ENCODE peak calls at places on chromosome X, in seven cellular contexts. D is tibial artery; C is adipocyte; J is sigmoid colon; X is astrocyte; Y is lung; S is CD4-positive, CD25-positive, alpha-beta regulatory T cell. T is an unnamed sample.

GRCh38 chrX:136754641-136755040 is 26.1 kb downstream of the ARHGEF6 start:
- DNase-seq in D (peak; percentile 34), C (no peak), J (peak; percentile 64), X (peak; percentile 56), Y (no peak), S (peak; percentile 29), T (no peak)

GRCh38 chrX:133921764-133922389 is 63.5 kb downstream of the GPC3 start:
- DNase-seq in D (no peak), C (peak; percentile 20), J (no peak), X (no peak), Y (peak; percentile 33), S (peak; percentile 44), T (peak; percentile 9)

GRCh38 chrX:11187001-11187400 is 75.9 kb downstream of the HCCS start:
- DNase-seq in D (no peak), C (no peak), J (no peak), X (no peak), Y (no peak), S (no peak), T (no peak)

GRCh38 chrX:119552508-119552907 is 12.7 kb downstream of the STEEP1 start:
- DNase-seq in D (no peak), C (peak; percentile 70), J (no peak), X (peak; percentile 6), Y (no peak), S (no peak), T (peak; percentile 15)

GRCh38 chrX:80810365-80810978 is 795 bp upstream of the BRWD3 start:
- DNase-seq in D (no peak), C (peak; percentile 45), J (no peak), X (no peak), Y (no peak), S (no peak), T (no peak)

GRCh38 chrX:119887721-119888425 is 7.8 kb upstream of the AKAP14 start:
- DNase-seq in D (peak; percentile 21), C (peak; percentile 72), J (peak; percentile 70), X (peak; percentile 30), Y (peak; percentile 68), S (peak; percentile 65), T (peak; percentile 59)

GRCh38 chrX:9456250-9457074 is 8.4 kb upstream of the TBL1X start:
- DNase-seq in D (no peak), C (no peak), J (no peak), X (no peak), Y (no peak), S (peak; percentile 73), T (no peak)

GRCh38 chrX:86014421-86014820 is 32.9 kb downstream of the CHM start:
- DNase-seq in D (no peak), C (no peak), J (no peak), X (no peak), Y (no peak), S (no peak), T (no peak)

GRCh38 chrX:119500061-119500800 is 32.0 kb downstream of the SLC25A5 start:
- DNase-seq in D (no peak), C (no peak), J (peak; percentile 9), X (no peak), Y (no peak), S (no peak), T (no peak)

GRCh38 chrX:19795289-19795688 is 92.1 kb downstream of the SH3KBP1 start:
- DNase-seq in D (no peak), C (no peak), J (no peak), X (no peak), Y (no peak), S (no peak), T (no peak)

GRCh38 chrX:8868070-8868795 is 67.0 kb upstream of the FAM9A start:
- DNase-seq in D (no peak), C (no peak), J (no peak), X (peak; percentile 80), Y (no peak), S (no peak), T (no peak)

GRCh38 chrX:107429090-107429489 is 20.4 kb upstream of the FRMPD3 start:
- DNase-seq in D (no peak), C (no peak), J (no peak), X (no peak), Y (no peak), S (peak; percentile 40), T (peak; percentile 19)

GRCh38 chrX:134625315-134625718 is 33.0 kb downstream of the PLAC1 start:
- DNase-seq in D (peak; percentile 22), C (no peak), J (no peak), X (peak; percentile 56), Y (no peak), S (no peak), T (peak; percentile 60)

GRCh38 chrX:140053841-140054240 is 88.5 kb upstream of the CXorf66 start:
- DNase-seq in D (no peak), C (no peak), J (no peak), X (no peak), Y (no peak), S (no peak), T (no peak)

GRCh38 chrX:56788229-56788628 is 59.2 kb downstream of the NBDY start:
- DNase-seq in D (no peak), C (no peak), J (peak; percentile 36), X (no peak), Y (no peak), S (no peak), T (no peak)

GRCh38 chrX:3651272-3651671 is 62.2 kb downstream of the PRKX start:
- DNase-seq in D (no peak), C (peak; percentile 74), J (no peak), X (no peak), Y (no peak), S (peak; percentile 55), T (no peak)

GRCh38 chrX:42025861-42026260 is 102.5 kb upstream of the CASK start:
- DNase-seq in D (no peak), C (no peak), J (no peak), X (no peak), Y (no peak), S (no peak), T (no peak)

GRCh38 chrX:146363919-146364318 is 445.7 kb upstream of the CXorf51B start:
- DNase-seq in D (no peak), C (no peak), J (no peak), X (no peak), Y (no peak), S (no peak), T (no peak)

GRCh38 chrX:15202458-15203177 is 67.3 kb downstream of the ASB9 start:
- DNase-seq in D (no peak), C (no peak), J (no peak), X (peak; percentile 85), Y (no peak), S (peak; percentile 7), T (peak; percentile 1)

GRCh38 chrX:136065044-136065671 is 79.9 kb downstream of the SLC9A6 start:
- DNase-seq in D (peak; percentile 28), C (peak; percentile 53), J (peak; percentile 86), X (peak; percentile 57), Y (peak; percentile 32), S (peak; percentile 51), T (peak; percentile 3)

GRCh38 chrX:22855693-22856092 is 144.1 kb upstream of the DDX53 start:
- DNase-seq in D (no peak), C (no peak), J (no peak), X (no peak), Y (no peak), S (no peak), T (no peak)

GRCh38 chrX:9758239-9758638 is 7.4 kb downstream of the GPR143 start:
- DNase-seq in D (no peak), C (no peak), J (no peak), X (no peak), Y (no peak), S (no peak), T (no peak)

GRCh38 chrX:12115377-12115776 is 22.9 kb upstream of the FRMPD4 start:
- DNase-seq in D (no peak), C (no peak), J (no peak), X (no peak), Y (no peak), S (no peak), T (no peak)

DNA sequence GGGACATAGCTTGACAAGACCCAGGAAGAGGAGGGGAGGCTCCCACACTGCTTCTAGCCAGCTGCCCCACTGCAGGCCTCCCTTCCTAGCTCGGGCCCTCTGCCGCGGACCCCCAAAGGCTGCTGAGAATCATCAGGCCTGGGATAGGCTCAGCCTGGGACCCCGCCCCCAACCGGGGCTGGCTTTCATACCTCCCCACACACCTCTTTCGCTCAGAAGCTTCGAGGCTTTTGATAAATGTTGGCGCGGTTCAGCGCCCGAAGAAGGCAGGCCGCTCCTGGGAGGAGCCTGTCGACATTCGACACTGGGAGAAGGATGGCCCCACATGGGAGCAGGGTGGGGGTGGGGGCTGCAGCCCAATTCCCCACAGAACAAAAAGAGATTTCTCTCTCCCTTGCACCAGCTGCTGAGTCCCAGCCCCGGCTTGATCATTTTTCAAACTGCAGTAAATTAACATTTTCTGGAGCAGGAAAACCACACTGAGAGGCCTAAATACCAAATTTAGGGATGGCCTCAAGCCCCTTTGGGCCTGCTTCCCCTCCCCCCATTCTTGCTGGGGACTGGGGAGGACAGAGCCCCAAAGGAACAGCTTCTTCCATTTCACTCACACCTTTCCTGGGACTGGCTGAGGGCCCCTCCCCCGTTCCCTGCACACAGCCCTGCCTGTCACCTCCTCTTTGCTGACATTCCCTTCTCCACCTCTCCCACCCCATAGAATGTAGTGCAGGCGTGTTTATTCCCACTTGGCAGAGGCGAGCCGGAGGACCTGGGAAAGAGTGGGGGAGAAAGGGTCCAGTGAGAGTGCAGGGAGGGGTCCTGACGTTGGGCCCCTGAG is 112.9 kb upstream of the PJA1 start:
- DNase-seq in D (no peak), C (no peak), J (no peak), X (no peak), Y (no peak), S (no peak), T (no peak)
- H3K4me3 ChIP-seq in D (no peak overlapping the region), C (no peak overlapping the region), J (no peak overlapping the region), X (no peak overlapping the region), Y (no peak overlapping the region), S (no peak overlapping the region), T (no peak overlapping the region)

GRCh38 chrX:153953892-153954617 is 9.6 kb upstream of the RENBP start:
- DNase-seq in D (no peak), C (no peak), J (no peak), X (no peak), Y (no peak), S (no peak), T (no peak)
- H3K36me3 ChIP-seq in D (peaks cover 16% of the 10 kb centered on the region), C (peaks cover 96% of the 10 kb centered on the region), J (peaks cover 56% of the 10 kb centered on the region), X (peaks cover 6% of the 10 kb centered on the region), Y (peaks cover 16% of the 10 kb centered on the region), S (peaks cover 54% of the 10 kb centered on the region), T (peaks cover 27% of the 10 kb centered on the region)

DNA sequence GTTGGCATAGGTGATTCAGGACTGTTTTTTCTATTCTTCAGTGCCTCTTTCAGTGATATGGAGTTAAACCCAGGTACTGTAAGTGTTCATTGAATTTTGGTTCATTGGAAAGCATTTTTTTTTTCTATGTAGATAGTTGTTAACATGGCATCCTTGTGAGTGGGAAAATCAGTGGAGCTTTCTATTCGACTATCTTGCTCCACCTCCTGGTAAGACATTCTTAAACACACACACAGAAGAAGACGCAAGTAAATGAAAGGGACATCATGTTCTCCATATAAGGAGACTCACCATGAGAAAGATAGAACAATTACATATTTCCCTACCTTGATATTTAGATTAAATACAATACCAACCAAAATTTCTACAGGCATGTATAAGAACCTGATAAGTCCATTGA is 598.5 kb upstream of the SPANXN1 start:
- DNase-seq in D (no peak), C (no peak), J (no peak), X (no peak), Y (no peak), S (no peak), T (no peak)
- H3K4me3 ChIP-seq in D (no peak overlapping the region), C (no peak overlapping the region), J (no peak overlapping the region), X (no peak overlapping the region), Y (no peak overlapping the region), S (no peak overlapping the region), T (no peak overlapping the region)

DNA sequence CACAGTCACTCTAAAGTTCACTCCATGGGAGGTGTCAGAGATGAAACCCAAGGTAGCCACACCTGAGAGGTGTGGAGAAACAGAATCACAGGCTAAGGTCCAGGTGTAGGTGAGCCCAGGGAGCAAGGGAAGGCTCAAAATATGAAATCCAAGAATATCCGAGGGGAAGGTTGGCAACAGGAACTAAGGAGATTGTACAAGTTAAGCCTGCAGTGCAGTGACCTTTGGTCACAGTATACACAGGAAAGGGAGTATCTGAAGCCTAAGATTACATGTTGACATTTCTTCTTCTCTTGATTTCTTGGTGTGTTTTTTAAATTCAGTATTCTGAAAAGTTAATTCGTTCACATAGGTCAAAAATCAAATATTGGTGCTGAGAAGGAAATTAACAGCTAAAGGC is 46.5 kb downstream of the PHF8 start:
- DNase-seq in D (no peak), C (no peak), J (no peak), X (no peak), Y (no peak), S (no peak), T (no peak)
- H3K36me3 ChIP-seq in D (peaks cover 33% of the 10 kb centered on the region), C (peaks cover 60% of the 10 kb centered on the region), J (peaks cover 59% of the 10 kb centered on the region), X (peaks cover 11% of the 10 kb centered on the region), Y (peaks cover 24% of the 10 kb centered on the region), S (peaks cover 71% of the 10 kb centered on the region), T (no peaks in the 10 kb centered on the region)

T was measured in MG63.